ENCODE peak calls at places on chromosome 14, in eight cellular contexts. S, D, X, B, K, U, T and Y are unnamed samples. For H3K36me3 and H3K4me1, the result is how much of the 10 kb centered on the place peaks cover.

GRCh38 chr14:80264698-80265097 is 53.4 kb upstream of the DIO2 start:
- DNase-seq in X (no peak), T (no peak), D (no peak), B (no peak), S (no peak), K (no peak), U (no peak), Y (no peak)

GRCh38 chr14:61234215-61234916 is 46.8 kb downstream of the TMEM30B start:
- DNase-seq in B (no peak), K (no peak), D (no peak), S (no peak), U (no peak), X (no peak), T (no peak), Y (no peak)

GRCh38 chr14:105380656-105381210 is 17.6 kb upstream of the TEX22 start:
- DNase-seq in S (no peak), K (no peak), X (no peak), U (no peak), T (no peak), B (no peak), D (no peak), Y (no peak)

GRCh38 chr14:44316647-44317432 is 190.2 kb downstream of the FSCB start:
- DNase-seq in U (no peak), X (no peak), K (peak), B (no peak), S (peak), D (no peak), T (peak), Y (peak)

GRCh38 chr14:75340921-75341320 is 62.3 kb downstream of the FOS start:
- DNase-seq in U (no peak), D (no peak), S (peak), T (no peak), X (peak), B (peak), K (no peak), Y (no peak)

GRCh38 chr14:97705976-97706375 is 908.8 kb downstream of the VRK1 start:
- DNase-seq in D (no peak), B (no peak), K (no peak), X (no peak), T (no peak), S (no peak), U (peak), Y (no peak)

GRCh38 chr14:74954232-74954946 is 1.0 kb downstream of the PGF start:
- DNase-seq in T (no peak), U (no peak), S (no peak), D (no peak), X (no peak), K (no peak), B (no peak), Y (no peak)

GRCh38 chr14:65260786-65261185 is 151.7 kb upstream of the FUT8 start:
- DNase-seq in D (no peak), S (no peak), U (no peak), B (no peak), K (no peak), T (no peak), X (no peak), Y (no peak)

GRCh38 chr14:101355284-101355683 is 206.0 kb upstream of the DIO3 start:
- DNase-seq in T (no peak), B (peak), U (no peak), S (no peak), X (no peak), D (no peak), K (no peak), Y (no peak)

GRCh38 chr14:85878874-85879273 is 348.9 kb downstream of the FLRT2 start:
- DNase-seq in K (no peak), S (no peak), D (no peak), B (no peak), T (no peak), U (no peak), X (no peak), Y (no peak)

GRCh38 chr14:101068293-101068957 is 164.9 kb upstream of the RTL1 start:
- DNase-seq in D (no peak), X (peak), K (no peak), U (no peak), T (no peak), S (peak), B (no peak), Y (peak)

GRCh38 chr14:32230695-32231280 is 27.7 kb upstream of the RNU6-8 start:
- DNase-seq in D (no peak), B (no peak), U (no peak), K (no peak), X (no peak), T (peak), S (no peak), Y (no peak)

GRCh38 chr14:103104654-103105511 is 10.4 kb downstream of the EXOC3L4 start:
- DNase-seq in D (peak), X (peak), S (peak), B (peak), U (peak), T (peak), K (no peak), Y (peak)

GRCh38 chr14:49923881-49924280 is 31.0 kb downstream of the ARF6 start:
- DNase-seq in T (no peak), S (no peak), U (no peak), K (no peak), D (no peak), B (no peak), X (no peak), Y (no peak)

GRCh38 chr14:83975435-83976222 is 1554.3 kb upstream of the FLRT2 start:
- DNase-seq in U (no peak), D (peak), T (no peak), B (no peak), X (peak), S (no peak), K (no peak), Y (no peak)

GRCh38 chr14:73741386-73741875 is 27.2 kb upstream of the PNMA1 start:
- DNase-seq in U (peak), X (peak), S (peak), B (peak), T (peak), K (no peak), D (peak), Y (no peak)

GRCh38 chr14:23614395-23614828 is 21.8 kb upstream of the DHRS2 start:
- DNase-seq in U (no peak), B (no peak), K (no peak), D (no peak), X (no peak), S (no peak), T (no peak), Y (no peak)

GRCh38 chr14:22535916-22536315 is 53.1 kb downstream of the DAD1 start:
- DNase-seq in S (no peak), T (no peak), D (no peak), X (no peak), U (peak), K (no peak), B (no peak), Y (no peak)
- H3K36me3 ChIP-seq in S (under half), T (under half), D (under half), X (under half), U (half or more), K (under half), B (under half), Y (under half)

GRCh38 chr14:95490727-95491451 is 25.6 kb downstream of the SYNE3 start:
- DNase-seq in B (no peak), D (no peak), X (no peak), U (no peak), T (peak), S (peak), K (peak), Y (no peak)

GRCh38 chr14:95491936-95492608 is 24.4 kb downstream of the SYNE3 start:
- DNase-seq in X (no peak), S (no peak), T (no peak), D (no peak), B (no peak), U (no peak), K (no peak), Y (no peak)

GRCh38 chr14:95489163-95489887 is 27.1 kb downstream of the SYNE3 start:
- DNase-seq in S (no peak), B (no peak), X (no peak), U (no peak), K (no peak), T (no peak), D (no peak), Y (no peak)

GRCh38 chr14:95488376-95489162 is 27.9 kb downstream of the SYNE3 start:
- DNase-seq in X (peak), T (no peak), D (no peak), K (no peak), U (no peak), B (no peak), S (no peak), Y (no peak)

DNA sequence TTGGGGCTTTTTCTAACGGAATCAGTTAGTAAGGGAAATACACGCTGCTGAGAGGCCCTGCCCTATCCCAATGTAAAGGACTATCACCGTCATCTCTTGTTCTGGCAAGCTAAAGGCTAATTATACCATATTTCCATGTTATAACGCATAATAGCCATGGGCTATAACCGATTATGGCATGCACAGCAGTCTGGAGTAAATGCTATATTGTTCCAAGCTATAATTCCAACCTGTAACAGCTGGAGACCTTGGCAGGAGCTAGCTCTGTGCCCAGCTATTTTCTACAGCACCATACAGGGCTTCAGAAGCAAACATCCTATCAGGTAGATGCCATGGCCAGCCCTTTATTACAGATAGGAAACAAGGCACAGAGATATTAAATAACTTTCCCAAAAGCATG is 26.3 kb downstream of the SYNE3 start:
- DNase-seq in S (no peak), T (no peak), D (no peak), X (no peak), K (no peak), B (no peak), U (no peak), Y (no peak)
- H3K4me1 ChIP-seq in S (half or more), T (under half), D (under half), X (under half), K (under half), B (under half), U (under half), Y (under half)

GRCh38 chr14:22569106-22569748 is 19.8 kb downstream of the DAD1 start:
- DNase-seq in K (no peak), T (no peak), B (no peak), D (no peak), U (peak), S (no peak), X (no peak), Y (no peak)
- H3K36me3 ChIP-seq in K (under half), T (under half), B (under half), D (under half), U (under half), S (under half), X (half or more), Y (under half)

GRCh38 chr14:79074501-79074900 is 904.3 kb downstream of the NRXN3 start:
- DNase-seq in U (no peak), K (no peak), B (no peak), D (no peak), X (no peak), T (no peak), S (no peak), Y (no peak)
- H3K4me1 ChIP-seq in U (under half), K (under half), B (under half), D (under half), X (under half), T (under half), S (under half), Y (under half)

GRCh38 chr14:93219103-93219726 is 12.2 kb downstream of the UBR7 start:
- DNase-seq in D (peak), T (peak), U (peak), X (no peak), S (peak), B (no peak), K (peak), Y (peak)

GRCh38 chr14:93220509-93220908 is 13.5 kb downstream of the UBR7 start:
- DNase-seq in B (no peak), X (no peak), D (no peak), K (no peak), T (no peak), U (no peak), S (no peak), Y (no peak)

GRCh38 chr14:93228550-93228949 is 21.5 kb downstream of the UBR7 start:
- DNase-seq in S (no peak), K (no peak), U (no peak), D (no peak), T (no peak), B (no peak), X (no peak), Y (no peak)

DNA sequence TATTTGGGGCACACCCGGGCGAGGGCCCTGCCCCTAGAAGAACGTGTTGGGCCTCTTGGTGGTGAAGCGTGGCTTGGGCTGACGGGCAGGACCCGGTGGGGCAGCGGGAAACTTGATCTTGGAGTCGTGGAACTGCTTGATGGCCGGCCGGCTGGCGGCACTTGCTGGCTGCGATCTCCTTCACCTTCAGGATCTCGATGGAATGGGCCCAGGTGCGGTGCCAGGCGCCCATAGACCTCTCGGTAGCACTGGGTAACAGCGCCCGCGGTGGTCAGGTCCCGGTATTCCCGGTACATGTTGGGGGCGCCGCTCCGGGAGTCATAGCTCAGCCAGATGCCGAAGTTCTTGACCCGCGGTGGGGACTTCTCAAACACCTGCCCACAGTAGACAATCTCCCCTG is 16.5 kb downstream of the UBR7 start:
- DNase-seq in T (no peak), K (no peak), U (no peak), S (no peak), D (peak), B (no peak), X (no peak), Y (no peak)
- H3K36me3 ChIP-seq in T (under half), K (under half), U (under half), S (half or more), D (under half), B (under half), X (half or more), Y (half or more)